ENCODE peak calls at places on chromosomes 6 and 20, in four cellular contexts. J, U, D and P are unnamed samples.

GRCh38 chr6:160102956-160103824 is 18.4 kb upstream of the SLC22A1 start:
- DNase-seq in D (no peak), U (peak), J (no peak), P (peak)

GRCh38 chr6:28923318-28924102 is at the start of gene TRIM27:
- DNase-seq in D (peak), J (peak), U (peak), P (peak)

GRCh38 chr6:132179955-132180354 is 221.3 kb downstream of the MOXD1 start:
- DNase-seq in J (no peak), D (no peak), U (no peak), P (no peak)

GRCh38 chr6:19417713-19418112 is 419.5 kb upstream of the ID4 start:
- DNase-seq in D (no peak), J (no peak), U (no peak), P (no peak)

GRCh38 chr6:45513331-45513730 is 135.6 kb upstream of the SUPT3H start:
- DNase-seq in D (no peak), J (no peak), U (no peak), P (no peak)

GRCh38 chr6:14656676-14657075 is 539.1 kb downstream of the CD83 start:
- DNase-seq in D (no peak), U (no peak), J (no peak), P (no peak)

GRCh38 chr6:143061597-143062385 is 1.1 kb downstream of the AIG1 start:
- DNase-seq in J (no peak), D (no peak), U (peak), P (no peak)

GRCh38 chr6:79468587-79468986 is 68.6 kb downstream of the LCA5 start:
- DNase-seq in D (no peak), U (no peak), J (no peak), P (no peak)

GRCh38 chr6:16236648-16237199 is 1.7 kb upstream of the GMPR start:
- DNase-seq in U (no peak), J (no peak), D (peak), P (no peak)

GRCh38 chr6:44809256-44809655 is 421.8 kb downstream of the CDC5L start:
- DNase-seq in U (no peak), D (no peak), J (no peak), P (no peak)

GRCh38 chr6:27761391-27761790 is 150.8 kb downstream of the OR2B2 start:
- DNase-seq in D (no peak), J (no peak), U (no peak), P (no peak)

GRCh38 chr20:4795394-4795793 is 73.7 kb downstream of the PRND start:
- DNase-seq in U (peak), J (no peak), D (no peak), P (peak)

GRCh38 chr20:63697868-63698545 is 1.6 kb downstream of the TNFRSF6B start:
- DNase-seq in J (no peak), U (no peak), D (no peak), P (no peak)

GRCh38 chr6:15539722-15540270 is 123.0 kb downstream of the DTNBP1 start:
- DNase-seq in J (no peak), U (no peak), D (no peak), P (no peak)

GRCh38 chr6:90868656-90869055 is 281.8 kb upstream of the MAP3K7 start:
- DNase-seq in U (no peak), D (no peak), J (no peak), P (no peak)

GRCh38 chr6:32956176-32956575 is 3.3 kb upstream of the HLA-DMA start:
- DNase-seq in D (no peak), U (no peak), J (no peak), P (no peak)

GRCh38 chr6:95094751-95095150 is 482.6 kb upstream of the MANEA start:
- DNase-seq in D (no peak), U (no peak), J (no peak), P (no peak)

GRCh38 chr6:170094686-170095272 is 196.1 kb downstream of the DLL1 start:
- DNase-seq in D (no peak), J (no peak), U (no peak), P (no peak)

GRCh38 chr6:145423936-145424335 is 311.4 kb downstream of the EPM2A start:
- DNase-seq in D (no peak), J (no peak), U (no peak), P (no peak)

GRCh38 chr6:131923356-131923755 is 27.8 kb downstream of the CCN2 start:
- DNase-seq in J (no peak), U (peak), D (no peak), P (peak)

GRCh38 chr6:71012871-71013456 is 56.1 kb upstream of the B3GAT2 start:
- DNase-seq in U (peak), D (peak), J (no peak), P (peak)

GRCh38 chr6:136609878-136610706 is 59.9 kb upstream of the MAP7 start:
- DNase-seq in D (no peak), U (peak), J (no peak), P (no peak)

DNA sequence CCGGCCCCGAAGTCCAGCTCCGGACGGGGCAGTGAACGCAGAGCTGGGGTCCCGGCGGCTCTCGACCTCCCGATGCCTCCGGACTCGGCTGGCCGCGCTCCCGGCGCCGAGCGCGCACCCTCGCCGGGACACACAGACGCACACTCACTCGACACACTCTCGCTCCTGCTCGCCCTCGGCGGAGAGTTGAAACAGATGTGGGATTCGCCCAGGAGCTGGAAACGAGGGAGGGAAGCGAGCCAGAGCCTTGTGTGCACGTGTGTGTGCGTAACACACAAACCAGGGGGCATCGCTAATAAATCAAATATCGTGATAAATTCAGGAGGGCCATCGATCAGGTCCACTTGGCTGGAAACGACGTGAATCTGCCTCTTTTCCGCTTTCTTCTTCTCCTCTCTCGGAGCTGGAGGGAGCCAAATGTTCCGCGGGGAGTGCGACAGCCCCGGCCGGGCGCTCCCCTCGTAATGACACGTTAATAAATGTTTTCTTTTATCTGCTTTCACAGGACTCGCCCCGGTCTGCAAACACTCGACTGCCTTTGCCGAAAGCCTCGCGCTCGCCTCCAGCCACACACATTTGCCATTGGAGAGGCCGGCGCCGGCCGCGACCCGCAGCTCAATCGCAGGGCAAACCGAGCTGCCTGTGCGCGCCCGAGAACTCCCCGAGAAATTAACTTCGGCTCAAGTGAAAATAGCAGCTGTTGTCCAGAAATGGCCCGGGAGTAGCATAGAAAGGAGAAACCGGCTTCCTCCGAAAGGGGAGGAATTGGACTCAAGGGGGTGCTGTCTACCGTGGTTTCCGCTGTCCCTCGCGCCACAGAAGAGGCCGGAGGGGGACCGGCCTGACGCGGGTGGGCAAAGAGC is 850 bp upstream of the SULF2 start:
- DNase-seq in J (no peak), U (peak), D (no peak), P (no peak)
- TF ChIP-seq SUZ12 in J (peak), U (no peak), D (peak), P (no peak)

DNA sequence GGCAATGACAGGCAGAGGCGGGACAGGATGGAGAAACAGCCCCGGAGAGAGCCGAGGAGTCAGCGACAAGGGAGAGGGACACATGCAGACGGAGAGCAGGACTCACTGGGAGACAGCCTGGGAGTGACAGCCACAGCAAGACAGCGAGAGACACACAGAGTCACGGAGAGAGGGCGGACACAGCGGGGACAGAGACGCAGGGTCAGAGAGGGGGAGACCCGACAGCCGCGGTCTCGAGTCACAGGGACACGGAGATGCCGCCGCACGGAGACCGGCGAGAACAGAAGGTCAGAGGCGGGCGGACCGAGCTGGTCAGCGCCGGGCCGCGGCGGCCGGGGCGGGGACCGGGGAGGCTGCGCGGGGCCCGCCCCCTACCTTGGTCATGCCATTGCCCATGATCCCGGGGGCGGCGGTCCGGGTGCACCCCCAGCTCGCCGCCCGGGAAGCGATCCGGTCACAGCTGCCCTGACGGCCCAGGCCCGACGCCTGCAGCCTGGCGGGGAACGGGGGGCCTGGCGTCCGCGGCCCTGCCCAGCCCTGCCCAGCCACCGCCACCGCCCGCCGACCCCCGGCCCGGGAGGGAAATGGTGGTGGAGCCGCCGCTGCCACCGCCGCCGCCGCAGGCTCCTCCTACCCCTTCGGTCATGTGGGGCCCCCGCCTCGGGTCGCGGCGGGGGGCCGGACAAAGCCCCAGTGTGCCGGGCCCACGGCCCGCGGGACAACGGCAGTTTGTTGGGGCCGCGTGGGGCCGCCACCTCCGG is at the start of the genes DUSP15 and TTLL9:
- DNase-seq in U (no peak), J (no peak), D (no peak), P (no peak)
- TF ChIP-seq ZNF274 in U (no peak), J (no peak), D (no peak), P (no peak)

DNA sequence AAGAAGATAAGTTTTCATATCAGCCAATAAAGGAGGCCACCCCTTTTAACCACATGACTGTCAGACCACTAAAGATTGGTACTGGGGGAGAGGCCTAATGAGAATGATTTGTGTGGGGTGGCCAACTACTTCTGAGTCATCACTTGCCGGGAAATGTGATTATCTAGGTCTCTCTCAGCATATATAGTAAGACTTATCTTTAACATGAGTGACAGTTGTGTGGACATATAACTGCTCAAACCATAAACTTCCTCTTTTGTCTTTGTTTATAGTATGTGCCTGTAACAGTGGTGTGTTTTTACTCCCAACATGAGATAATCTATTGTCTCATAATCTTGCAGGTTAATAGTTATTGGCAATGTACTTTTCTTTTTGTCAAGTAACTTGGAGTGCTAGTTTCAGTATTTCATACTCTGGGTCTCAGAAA is 312.4 kb downstream of the CDKAL1 start:
- DNase-seq in J (no peak), U (no peak), D (peak), P (no peak)
- TF ChIP-seq SUZ12 in J (no peak), U (no peak), D (no peak), P (no peak)

GRCh38 chr20:23488470-23488869 is 2.4 kb upstream of the CST8 start:
- DNase-seq in D (no peak), U (no peak), J (no peak), P (no peak)
- TF ChIP-seq ZNF274 in D (no peak), U (no peak), J (no peak), P (no peak)

GRCh38 chr6:112691289-112691688 is 344.2 kb downstream of the RFPL4B start:
- DNase-seq in J (no peak), U (no peak), D (no peak), P (no peak)
- TF ChIP-seq SUZ12 in J (no peak), U (no peak), D (no peak), P (no peak)

GRCh38 chr6:116251568-116252384 is 2.1 kb downstream of the TSPYL4 start:
- DNase-seq in U (no peak), J (peak), D (no peak), P (no peak)
- TF ChIP-seq ZNF274 in U (no peak), J (no peak), D (no peak), P (no peak)

GRCh38 chr6:168005796-168006195 is 8.3 kb downstream of the KIF25 start:
- DNase-seq in J (no peak), D (no peak), U (no peak), P (no peak)

GRCh38 chr6:168011291-168011690 is 13.8 kb downstream of the KIF25 start:
- DNase-seq in D (no peak), U (no peak), J (no peak), P (no peak)

GRCh38 chr6:168004945-168005344 is 7.5 kb downstream of the KIF25 start:
- DNase-seq in U (no peak), J (no peak), D (no peak), P (no peak)

GRCh38 chr6:168009331-168009730 is 11.9 kb downstream of the KIF25 start:
- DNase-seq in J (no peak), D (no peak), U (no peak), P (no peak)

DNA sequence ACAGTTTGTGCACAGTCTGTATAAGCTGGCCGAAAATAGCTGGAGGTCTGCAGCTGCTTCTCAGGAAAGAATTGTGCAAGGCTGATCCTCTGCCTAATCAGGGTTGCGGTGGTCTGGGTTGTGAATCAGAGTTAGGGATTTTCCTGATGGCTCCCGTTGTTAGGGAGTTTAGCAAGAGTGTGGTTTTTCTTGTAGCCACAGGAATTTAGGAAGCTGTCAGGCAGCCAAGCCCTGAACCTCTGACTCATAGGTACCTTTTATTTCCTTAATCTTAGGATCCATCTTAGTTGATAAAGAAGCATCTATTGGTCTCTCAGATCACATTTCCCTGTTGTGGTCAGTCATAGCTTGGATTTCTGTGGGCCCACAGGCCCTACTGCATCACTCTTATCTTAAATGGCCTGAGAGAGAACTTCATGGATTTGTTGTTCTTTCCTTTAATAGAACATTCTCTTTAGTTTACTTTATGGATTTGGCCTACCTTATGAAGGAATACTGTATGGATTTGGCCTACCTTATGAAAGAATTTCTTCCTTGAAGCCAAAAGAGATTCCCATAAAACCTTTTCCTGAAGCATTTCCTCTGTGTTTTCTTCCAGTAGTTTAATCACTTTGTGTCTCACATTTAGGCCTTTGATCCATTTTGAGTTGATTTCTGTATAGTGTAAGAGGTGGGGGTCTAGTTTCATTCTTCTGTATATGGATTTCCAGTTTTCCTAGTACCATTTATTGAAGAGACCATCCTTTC is 10.3 kb downstream of the KIF25 start:
- DNase-seq in J (no peak), U (peak), D (no peak), P (no peak)
- TF ChIP-seq SUZ12 in J (no peak), U (no peak), D (no peak), P (no peak)

DNA sequence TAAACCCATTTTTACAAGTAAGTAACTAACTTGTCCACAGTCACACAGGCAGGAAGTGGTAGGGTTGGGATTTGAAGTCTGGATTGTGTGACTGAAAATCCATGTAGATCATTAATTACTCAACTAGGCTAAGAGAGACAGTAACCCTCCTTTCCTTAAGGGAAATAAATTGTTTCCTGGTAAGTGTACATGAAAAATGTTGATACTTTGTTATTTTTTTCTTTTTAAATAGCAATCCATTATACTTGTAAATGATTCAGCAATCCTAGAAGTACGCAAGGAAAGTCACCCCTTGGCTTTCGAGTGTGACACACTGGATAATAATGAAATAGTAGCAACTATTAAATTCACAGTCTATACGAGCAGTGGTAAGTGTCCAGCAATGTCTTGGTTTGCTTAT is 11.6 kb downstream of the SPACA1 start:
- DNase-seq in J (no peak), U (no peak), D (no peak), P (no peak)
- TF ChIP-seq ZNF274 in J (no peak), U (no peak), D (no peak), P (no peak)

DNA sequence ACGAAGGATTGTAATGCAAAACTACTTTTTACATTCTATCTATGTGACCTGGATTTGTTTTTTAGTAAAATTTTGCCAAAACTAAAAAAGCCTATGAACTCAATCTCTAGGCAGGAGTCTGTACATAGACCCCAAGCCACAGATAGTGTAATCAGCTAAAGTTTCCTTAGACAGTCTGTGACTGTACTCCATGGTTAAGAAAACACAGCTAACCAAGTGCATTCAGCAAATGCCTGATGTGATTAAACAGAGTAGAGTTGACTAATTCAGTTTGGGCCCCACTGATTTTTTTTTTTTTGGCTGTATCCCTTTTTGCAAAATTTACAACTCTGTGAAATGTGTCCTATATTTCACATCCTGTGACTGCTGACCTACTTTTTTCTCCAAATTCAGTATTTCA is 108.6 kb upstream of the TBX18 start:
- DNase-seq in U (no peak), J (no peak), D (no peak), P (no peak)
- TF ChIP-seq SUZ12 in U (no peak), J (no peak), D (no peak), P (no peak)